ENCODE peak calls at places on chromosomes 7 and 10, in five cellular contexts. P is HepG2, A is GM12878, O is SK-N-SH, R is K562. Z is an unnamed sample.

GRCh38 chr7:91814189-91814588 is 66.3 kb downstream of the MTERF1 start:
- DNase-seq in P (no peak), A (no peak), O (no peak), R (no peak), Z (no peak)

GRCh38 chr10:3478153-3478552 is 305.6 kb upstream of the PITRM1 start:
- DNase-seq in P (no peak), A (no peak), O (no peak), R (no peak), Z (no peak)

GRCh38 chr7:24896031-24896433 is 83.9 kb downstream of the OSBPL3 start:
- DNase-seq in P (no peak), A (peak; percentile 52), O (no peak), R (no peak), Z (no peak)

GRCh38 chr7:158446706-158447105 is 140.9 kb downstream of the PTPRN2 start:
- DNase-seq in P (no peak), A (no peak), O (no peak), R (no peak), Z (no peak)

GRCh38 chr7:151674161-151674920 is 154.6 kb upstream of the RHEB start:
- DNase-seq in P (no peak), A (no peak), O (no peak), R (no peak), Z (no peak)

GRCh38 chr7:101212014-101212413 is 5.4 kb downstream of the PLOD3 start:
- DNase-seq in P (no peak), A (no peak), O (no peak), R (no peak), Z (no peak)

GRCh38 chr7:94396044-94396443 is 1.3 kb downstream of the COL1A2 start:
- DNase-seq in P (no peak), A (no peak), O (no peak), R (peak; percentile 27), Z (no peak)

GRCh38 chr7:26381476-26382175 is 90.0 kb downstream of the SNX10 start:
- DNase-seq in P (no peak), A (no peak), O (no peak), R (no peak), Z (no peak)

GRCh38 chr7:37446371-37446770 is 2.3 kb downstream of the ELMO1 start:
- DNase-seq in P (no peak), A (no peak), O (no peak), R (no peak), Z (no peak)

GRCh38 chr7:41886906-41887311 is 184.0 kb upstream of the INHBA start:
- DNase-seq in P (no peak), A (no peak), O (no peak), R (no peak), Z (no peak)

GRCh38 chr7:80249184-80249583 is 114.6 kb downstream of the GNAI1 start:
- DNase-seq in P (no peak), A (no peak), O (no peak), R (no peak), Z (no peak)

GRCh38 chr7:51471199-51472016 is 154.8 kb upstream of the COBL start:
- DNase-seq in P (no peak), A (no peak), O (peak; percentile 69), R (no peak), Z (no peak)

GRCh38 chr7:138755831-138756590 is 41.8 kb upstream of the TMEM213 start:
- DNase-seq in P (no peak), A (no peak), O (no peak), R (no peak), Z (no peak)

GRCh38 chr10:109987413-109987812 is 20.4 kb upstream of the ADD3 start:
- DNase-seq in P (peak; percentile 67), A (no peak), O (no peak), R (no peak), Z (no peak)

GRCh38 chr10:9140373-9140772 is 1085.9 kb downstream of the GATA3 start:
- DNase-seq in P (no peak), A (no peak), O (no peak), R (no peak), Z (no peak)

GRCh38 chr7:158097511-158098124 is 490.0 kb downstream of the PTPRN2 start:
- DNase-seq in P (no peak), A (no peak), O (peak; percentile 58), R (no peak), Z (no peak)

GRCh38 chr7:45717537-45718235 is 143.5 kb downstream of the ADCY1 start:
- DNase-seq in P (no peak), A (no peak), O (peak; percentile 7), R (no peak), Z (no peak)

GRCh38 chr7:97018126-97018601 is 6.5 kb downstream of the DLX5 start:
- DNase-seq in P (no peak), A (no peak), O (no peak), R (no peak), Z (no peak)

GRCh38 chr10:6953131-6953834 is 373.2 kb upstream of the PRKCQ start:
- DNase-seq in P (no peak), A (no peak), O (no peak), R (no peak), Z (no peak)

GRCh38 chr10:33498354-33498753 is 163.9 kb upstream of the NRP1 start:
- DNase-seq in P (no peak), A (no peak), O (no peak), R (no peak), Z (no peak)

GRCh38 chr7:142338633-142339501 is 81.0 kb upstream of the PRSS58 start:
- DNase-seq in P (no peak), A (no peak), O (no peak), R (no peak), Z (peak; percentile 56)

GRCh38 chr7:123209786-123210185 is 10.0 kb upstream of the SLC13A1 start:
- DNase-seq in P (peak; percentile 20), A (no peak), O (no peak), R (no peak), Z (no peak)

GRCh38 chr7:1523208-1523607 is 7.3 kb upstream of the MAFK start:
- DNase-seq in P (no peak), A (no peak), O (no peak), R (no peak), Z (no peak)

GRCh38 chr7:29274156-29275017 is 79.8 kb downstream of the CHN2 start:
- DNase-seq in P (no peak), A (no peak), O (no peak), R (no peak), Z (no peak)

GRCh38 chr7:47416454-47417121 is 165.3 kb downstream of the TNS3 start:
- DNase-seq in P (no peak), A (no peak), O (peak; percentile 12), R (no peak), Z (no peak)

GRCh38 chr10:33643042-33643441 is 308.6 kb upstream of the NRP1 start:
- DNase-seq in P (no peak), A (no peak), O (no peak), R (no peak), Z (no peak)

GRCh38 chr10:14560274-14560673 is 214.4 kb downstream of the FAM107B start:
- DNase-seq in P (no peak), A (no peak), O (no peak), R (no peak), Z (no peak)

GRCh38 chr10:2772791-2773644 is 294.3 kb upstream of the PFKP start:
- DNase-seq in P (no peak), A (no peak), O (peak; percentile 23), R (no peak), Z (no peak)

GRCh38 chr7:32937344-32938174 is 19.7 kb upstream of the FKBP9 start:
- DNase-seq in P (peak; percentile 40), A (no peak), O (peak; percentile 82), R (no peak), Z (peak; percentile 33)

GRCh38 chr10:62688971-62689700 is 115.4 kb upstream of the ADO start:
- DNase-seq in P (no peak), A (no peak), O (no peak), R (no peak), Z (no peak)

GRCh38 chr7:95201718-95202117 is 122.6 kb downstream of the PON1 start:
- DNase-seq in P (no peak), A (no peak), O (no peak), R (no peak), Z (no peak)

GRCh38 chr7:151383638-151384351 is 26.0 kb downstream of the WDR86 start:
- DNase-seq in P (no peak), A (no peak), O (no peak), R (no peak), Z (no peak)

GRCh38 chr7:12728192-12728538 is 40.7 kb downstream of the ARL4A start:
- DNase-seq in P (no peak), A (no peak), O (no peak), R (no peak), Z (no peak)

GRCh38 chr10:101725843-101726242 is 30.9 kb upstream of the FBXW4 start:
- DNase-seq in P (no peak), A (no peak), O (no peak), R (no peak), Z (no peak)

GRCh38 chr10:8873310-8873709 is 818.8 kb downstream of the GATA3 start:
- DNase-seq in P (no peak), A (no peak), O (peak; percentile 41), R (no peak), Z (no peak)

DNA sequence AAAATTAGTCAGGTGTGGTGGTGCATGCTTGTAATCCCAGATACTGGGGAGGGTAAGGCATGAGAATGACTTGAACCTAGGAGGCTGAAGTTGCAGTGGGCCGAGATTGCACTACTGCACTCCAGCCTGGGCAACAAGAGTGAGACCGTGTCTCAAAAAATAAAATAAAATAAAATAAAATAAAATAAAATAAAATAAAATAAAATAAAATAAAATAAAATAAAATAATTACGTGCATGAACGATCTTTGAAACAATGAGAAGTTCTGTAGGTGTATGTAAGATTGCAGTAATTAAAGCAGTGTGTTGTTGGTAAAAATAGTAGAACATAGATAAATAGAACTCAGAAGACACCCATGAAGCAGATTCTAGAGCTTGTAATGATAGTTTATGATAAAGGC is 348.5 kb downstream of the ANKRD30A start:
- DNase-seq in P (no peak), A (no peak), O (no peak), R (no peak), Z (no peak)
- TF ChIP-seq FOXM1 in P (no peak), A (no peak), O (no peak), R (no peak), Z (no peak)

DNA sequence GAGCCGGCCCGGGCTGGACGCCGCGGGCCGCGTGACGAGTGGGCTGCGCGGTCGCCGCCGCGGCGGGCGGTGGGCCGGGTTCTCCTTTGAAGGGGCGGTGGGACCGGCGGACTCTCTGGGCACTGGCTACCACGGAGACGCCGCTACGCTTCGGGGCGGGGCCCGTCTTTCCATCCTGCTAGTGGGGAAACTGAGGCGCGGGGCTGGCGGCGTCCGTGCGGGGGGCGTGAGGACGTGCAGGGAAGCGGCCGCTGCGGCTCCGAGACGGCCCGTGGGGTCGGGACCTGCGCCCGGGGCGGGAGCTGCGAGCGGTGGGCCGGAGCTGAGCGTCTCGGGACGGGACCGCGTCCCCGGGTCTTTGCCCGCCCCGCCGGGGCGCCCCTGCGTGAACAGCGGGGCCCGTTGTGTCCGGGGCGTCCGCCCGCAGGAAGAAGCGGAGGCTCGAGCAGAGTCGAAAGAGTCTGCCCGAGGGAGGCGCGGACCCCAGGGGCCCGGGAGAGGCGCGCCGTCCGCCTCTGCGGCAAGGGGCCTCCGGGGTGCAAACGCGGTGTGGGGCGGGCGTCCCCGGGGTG is 548 bp upstream of the BNIP3 start:
- DNase-seq in P (no peak), A (no peak), O (peak; percentile 72), R (no peak), Z (peak; percentile 38)
- TF ChIP-seq FOXM1 in P (no peak), A (no peak), O (no peak), R (no peak), Z (no peak)

GRCh38 chr10:43111921-43112607 is 26.2 kb upstream of the CSGALNACT2 start:
- DNase-seq in P (no peak), A (no peak), O (no peak), R (no peak), Z (no peak)
- TF ChIP-seq FOXM1 in P (no peak), A (no peak), O (no peak), R (no peak), Z (no peak)

GRCh38 chr10:75211007-75211735 is 575 bp downstream of the VDAC2 start:
- DNase-seq in P (peak; percentile 48), A (no peak), O (peak; percentile 24), R (peak; percentile 86), Z (peak; percentile 44)
- TF ChIP-seq FOXM1 in P (no peak), A (no peak), O (no peak), R (no peak), Z (no peak)

Z was measured in HEK293T.